ENCODE peak calls at places on chromosomes 12 and 14, in eight cellular contexts. One of them, this sample, is unnamed.

GRCh38 chr12:31590730-31591307 is at the start of gene DENND5B:
- DNase-seq in coronary artery: peak; percentile 77
- DNase-seq in mucosa of descending colon: peak; percentile 74
- DNase-seq in ACHN: peak; percentile 87
- DNase-seq in NCI-H1105 treated with DMSO at 0.1 percent for 48 hours: peak; percentile 64
- DNase-seq in PC-9: no peak
- DNase-seq in aorta: peak; percentile 92
- DNase-seq in T follicular helper cell: no peak
- DNase-seq in this sample: no peak

GRCh38 chr12:105235299-105235746 is 651 bp downstream of the APPL2 start:
- DNase-seq in mucosa of descending colon: no peak
- DNase-seq in T follicular helper cell: no peak
- DNase-seq in PC-9: no peak
- DNase-seq in coronary artery: no peak
- DNase-seq in NCI-H1105 treated with DMSO at 0.1 percent for 48 hours: peak; percentile 41
- DNase-seq in aorta: no peak
- DNase-seq in ACHN: peak; percentile 31
- DNase-seq in this sample: no peak

GRCh38 chr12:53054112-53054878 is 4.4 kb downstream of the TNS2 start:
- DNase-seq in ACHN: peak; percentile 98
- DNase-seq in coronary artery: peak; percentile 97
- DNase-seq in aorta: peak; percentile 97
- DNase-seq in mucosa of descending colon: peak; percentile 98
- DNase-seq in NCI-H1105 treated with DMSO at 0.1 percent for 48 hours: peak; percentile 84
- DNase-seq in T follicular helper cell: peak; percentile 93
- DNase-seq in PC-9: peak; percentile 87
- DNase-seq in this sample: no peak

GRCh38 chr12:1093166-1093751 is 102.2 kb downstream of the ERC1 start:
- DNase-seq in mucosa of descending colon: peak; percentile 70
- DNase-seq in T follicular helper cell: peak; percentile 3
- DNase-seq in ACHN: peak; percentile 81
- DNase-seq in aorta: no peak
- DNase-seq in PC-9: peak; percentile 47
- DNase-seq in coronary artery: no peak
- DNase-seq in NCI-H1105 treated with DMSO at 0.1 percent for 48 hours: peak; percentile 64
- DNase-seq in this sample: peak; percentile 27

GRCh38 chr12:79776111-79776510 is 85.3 kb upstream of the PAWR start:
- DNase-seq in mucosa of descending colon: no peak
- DNase-seq in NCI-H1105 treated with DMSO at 0.1 percent for 48 hours: no peak
- DNase-seq in T follicular helper cell: no peak
- DNase-seq in aorta: no peak
- DNase-seq in PC-9: peak; percentile 40
- DNase-seq in coronary artery: no peak
- DNase-seq in ACHN: peak; percentile 31
- DNase-seq in this sample: peak; percentile 16

GRCh38 chr12:127388985-127389384 is 878.0 kb upstream of the TMEM132C start:
- DNase-seq in NCI-H1105 treated with DMSO at 0.1 percent for 48 hours: no peak
- DNase-seq in mucosa of descending colon: no peak
- DNase-seq in ACHN: peak; percentile 78
- DNase-seq in PC-9: no peak
- DNase-seq in aorta: no peak
- DNase-seq in T follicular helper cell: no peak
- DNase-seq in coronary artery: no peak
- DNase-seq in this sample: no peak

GRCh38 chr14:99561827-99562226 is 42.2 kb downstream of the CCDC85C start:
- DNase-seq in PC-9: no peak
- DNase-seq in ACHN: no peak
- DNase-seq in mucosa of descending colon: no peak
- DNase-seq in coronary artery: no peak
- DNase-seq in aorta: no peak
- DNase-seq in T follicular helper cell: no peak
- DNase-seq in NCI-H1105 treated with DMSO at 0.1 percent for 48 hours: no peak
- DNase-seq in this sample: no peak

GRCh38 chr12:9792185-9792900 is 31.6 kb upstream of the CD69 start:
- DNase-seq in T follicular helper cell: no peak
- DNase-seq in coronary artery: no peak
- DNase-seq in mucosa of descending colon: no peak
- DNase-seq in aorta: no peak
- DNase-seq in PC-9: no peak
- DNase-seq in NCI-H1105 treated with DMSO at 0.1 percent for 48 hours: no peak
- DNase-seq in ACHN: no peak
- DNase-seq in this sample: no peak

GRCh38 chr12:114457620-114458019 is 51.7 kb upstream of the TBX5 start:
- DNase-seq in T follicular helper cell: no peak
- DNase-seq in aorta: no peak
- DNase-seq in PC-9: no peak
- DNase-seq in ACHN: no peak
- DNase-seq in NCI-H1105 treated with DMSO at 0.1 percent for 48 hours: no peak
- DNase-seq in mucosa of descending colon: no peak
- DNase-seq in coronary artery: no peak
- DNase-seq in this sample: no peak

GRCh38 chr12:6384499-6385436 is 806 bp downstream of the LTBR start:
- DNase-seq in mucosa of descending colon: no peak
- DNase-seq in PC-9: no peak
- DNase-seq in aorta: peak; percentile 74
- DNase-seq in coronary artery: no peak
- DNase-seq in T follicular helper cell: no peak
- DNase-seq in NCI-H1105 treated with DMSO at 0.1 percent for 48 hours: no peak
- DNase-seq in ACHN: peak; percentile 32
- DNase-seq in this sample: no peak

GRCh38 chr12:96472384-96472783 is 17.0 kb upstream of the CFAP54 start:
- DNase-seq in mucosa of descending colon: no peak
- DNase-seq in ACHN: no peak
- DNase-seq in PC-9: no peak
- DNase-seq in NCI-H1105 treated with DMSO at 0.1 percent for 48 hours: no peak
- DNase-seq in aorta: no peak
- DNase-seq in coronary artery: no peak
- DNase-seq in T follicular helper cell: no peak
- DNase-seq in this sample: no peak

GRCh38 chr14:33556382-33557121 is 394.3 kb downstream of the EGLN3 start:
- DNase-seq in ACHN: no peak
- DNase-seq in PC-9: peak; percentile 79
- DNase-seq in aorta: no peak
- DNase-seq in mucosa of descending colon: no peak
- DNase-seq in T follicular helper cell: no peak
- DNase-seq in coronary artery: no peak
- DNase-seq in NCI-H1105 treated with DMSO at 0.1 percent for 48 hours: no peak
- DNase-seq in this sample: no peak

GRCh38 chr14:70666364-70666691 is 24.6 kb downstream of the TTC9 start:
- DNase-seq in NCI-H1105 treated with DMSO at 0.1 percent for 48 hours: no peak
- DNase-seq in aorta: no peak
- DNase-seq in T follicular helper cell: no peak
- DNase-seq in coronary artery: no peak
- DNase-seq in ACHN: no peak
- DNase-seq in PC-9: peak; percentile 75
- DNase-seq in mucosa of descending colon: no peak
- DNase-seq in this sample: no peak

GRCh38 chr14:73786942-73787759 is 64.5 kb upstream of the PTGR2 start:
- DNase-seq in coronary artery: peak; percentile 84
- DNase-seq in NCI-H1105 treated with DMSO at 0.1 percent for 48 hours: peak; percentile 10
- DNase-seq in T follicular helper cell: peak; percentile 38
- DNase-seq in PC-9: no peak
- DNase-seq in aorta: peak; percentile 90
- DNase-seq in mucosa of descending colon: peak; percentile 74
- DNase-seq in ACHN: peak; percentile 39
- DNase-seq in this sample: no peak

GRCh38 chr12:76402259-76402658 is 54.0 kb upstream of the BBS10 start:
- DNase-seq in coronary artery: no peak
- DNase-seq in NCI-H1105 treated with DMSO at 0.1 percent for 48 hours: no peak
- DNase-seq in T follicular helper cell: no peak
- DNase-seq in PC-9: no peak
- DNase-seq in mucosa of descending colon: no peak
- DNase-seq in ACHN: no peak
- DNase-seq in aorta: no peak
- DNase-seq in this sample: no peak

GRCh38 chr12:26240329-26240815 is 45.0 kb downstream of the SSPN start:
- DNase-seq in ACHN: no peak
- DNase-seq in mucosa of descending colon: no peak
- DNase-seq in coronary artery: no peak
- DNase-seq in aorta: no peak
- DNase-seq in NCI-H1105 treated with DMSO at 0.1 percent for 48 hours: no peak
- DNase-seq in PC-9: no peak
- DNase-seq in T follicular helper cell: no peak
- DNase-seq in this sample: no peak

GRCh38 chr12:28122756-28123155 is 67.5 kb upstream of the CCDC91 start:
- DNase-seq in ACHN: no peak
- DNase-seq in coronary artery: no peak
- DNase-seq in T follicular helper cell: no peak
- DNase-seq in PC-9: no peak
- DNase-seq in NCI-H1105 treated with DMSO at 0.1 percent for 48 hours: no peak
- DNase-seq in mucosa of descending colon: no peak
- DNase-seq in aorta: no peak
- DNase-seq in this sample: no peak

GRCh38 chr14:26593377-26593776 is 4.5 kb downstream of the NOVA1 start:
- DNase-seq in ACHN: no peak
- DNase-seq in T follicular helper cell: no peak
- DNase-seq in mucosa of descending colon: no peak
- DNase-seq in aorta: no peak
- DNase-seq in NCI-H1105 treated with DMSO at 0.1 percent for 48 hours: no peak
- DNase-seq in PC-9: no peak
- DNase-seq in coronary artery: no peak
- DNase-seq in this sample: no peak